ENCODE peak calls at places on chromosomes 2 and 18, in four cellular contexts. T is HepG2, S is GM12878, X is K562. B is an unnamed sample.

GRCh38 chr2:155368934-155369333 is 670.4 kb downstream of the KCNJ3 start:
- DNase-seq in T (peak; percentile 12), S (no peak), X (no peak), B (peak; percentile 19)

GRCh38 chr18:5276947-5277346 is 18.6 kb downstream of the ZBTB14 start:
- DNase-seq in T (no peak), S (no peak), X (no peak), B (no peak)

GRCh38 chr2:2328847-2329246 is 2.2 kb downstream of the MYT1L start:
- DNase-seq in T (peak; percentile 7), S (no peak), X (peak; percentile 10), B (no peak)

GRCh38 chr2:108607706-108608301 is 73.5 kb downstream of the LIMS1 start:
- DNase-seq in T (peak; percentile 42), S (no peak), X (peak; percentile 46), B (no peak)

GRCh38 chr2:203535078-203535783 is at the start of gene RAPH1:
- DNase-seq in T (peak; percentile 75), S (no peak), X (peak; percentile 81), B (peak; percentile 88)

GRCh38 chr2:170596576-170596975 is 118.6 kb upstream of the SP5 start:
- DNase-seq in T (no peak), S (no peak), X (no peak), B (no peak)

GRCh38 chr2:1886405-1886992 is 142.2 kb upstream of the PXDN start:
- DNase-seq in T (peak; percentile 58), S (no peak), X (peak; percentile 56), B (peak; percentile 81)

GRCh38 chr2:150097891-150098595 is 389.4 kb downstream of the RND3 start:
- DNase-seq in T (no peak), S (no peak), X (no peak), B (no peak)

GRCh38 chr2:149767516-149767974 is 180.0 kb upstream of the MMADHC start:
- DNase-seq in T (no peak), S (no peak), X (no peak), B (peak; percentile 61)

GRCh38 chr2:240293865-240294461 is 141.5 kb upstream of the GPC1 start:
- DNase-seq in T (no peak), S (no peak), X (no peak), B (no peak)

GRCh38 chr18:75475228-75475627 is 47.7 kb upstream of the SMIM21 start:
- DNase-seq in T (no peak), S (no peak), X (no peak), B (no peak)

GRCh38 chr2:119126650-119127049 is 31.9 kb downstream of the C1QL2 start:
- DNase-seq in T (peak; percentile 26), S (no peak), X (peak; percentile 87), B (peak; percentile 34)

GRCh38 chr2:23776021-23776420 is 150.9 kb downstream of the ATAD2B start:
- DNase-seq in T (no peak), S (no peak), X (no peak), B (no peak)

GRCh38 chr2:28427741-28428412 is 35.2 kb downstream of the FOSL2 start:
- DNase-seq in T (no peak), S (no peak), X (no peak), B (no peak)

GRCh38 chr2:20524412-20525040 is 77.7 kb downstream of the RHOB start:
- DNase-seq in T (no peak), S (no peak), X (peak; percentile 55), B (no peak)

GRCh38 chr2:54899576-54900200 is 150.6 kb downstream of the RTN4 start:
- DNase-seq in T (peak; percentile 55), S (peak; percentile 4), X (no peak), B (peak; percentile 58)

GRCh38 chr2:53500181-53500580 is 267.4 kb upstream of the CHAC2 start:
- DNase-seq in T (no peak), S (no peak), X (no peak), B (no peak)

GRCh38 chr2:63054812-63055509 is 4.3 kb downstream of the OTX1 start:
- DNase-seq in T (no peak), S (no peak), X (no peak), B (no peak)

GRCh38 chr18:55534547-55534946 is 53.4 kb downstream of the TCF4 start:
- DNase-seq in T (no peak), S (no peak), X (no peak), B (no peak)

GRCh38 chr18:59616501-59616900 is 80.7 kb downstream of the CCBE1 start:
- DNase-seq in T (no peak), S (no peak), X (no peak), B (no peak)

GRCh38 chr2:134207589-134208209 is 46.2 kb upstream of the MGAT5 start:
- DNase-seq in T (peak; percentile 48), S (no peak), X (peak; percentile 49), B (peak; percentile 51)

GRCh38 chr2:120942658-120943057 is 207.0 kb downstream of the GLI2 start:
- DNase-seq in T (no peak), S (no peak), X (no peak), B (peak; percentile 40)

GRCh38 chr18:68215931-68216330 is 499.0 kb downstream of the TMX3 start:
- DNase-seq in T (no peak), S (no peak), X (no peak), B (no peak)

GRCh38 chr2:85534875-85535274 is 4.1 kb upstream of the MAT2A start:
- DNase-seq in T (no peak), S (no peak), X (no peak), B (no peak)

GRCh38 chr2:65613968-65614555 is 181.7 kb upstream of the SPRED2 start:
- DNase-seq in T (no peak), S (no peak), X (no peak), B (no peak)

GRCh38 chr2:42856106-42856860 is 63.9 kb upstream of the HAAO start:
- DNase-seq in T (no peak), S (no peak), X (no peak), B (no peak)

GRCh38 chr2:191496838-191497237 is 181.1 kb upstream of the NABP1 start:
- DNase-seq in T (no peak), S (no peak), X (no peak), B (no peak)

GRCh38 chr2:190443778-190444481 is 35.8 kb downstream of the MFSD6 start:
- DNase-seq in T (no peak), S (no peak), X (no peak), B (no peak)
- TF ChIP-seq CHD2 in T (no peak), S (no peak), X (no peak), B (no peak)

GRCh38 chr2:69124327-69124726 is 111.3 kb downstream of the ANTXR1 start:
- DNase-seq in T (no peak), S (no peak), X (no peak), B (no peak)

GRCh38 chr2:69125816-69126215 is 112.8 kb downstream of the ANTXR1 start:
- DNase-seq in T (no peak), S (no peak), X (no peak), B (no peak)

GRCh38 chr2:69122271-69122670 is 109.3 kb downstream of the ANTXR1 start:
- DNase-seq in T (no peak), S (no peak), X (no peak), B (no peak)

GRCh38 chr2:69123182-69123581 is 110.2 kb downstream of the ANTXR1 start:
- DNase-seq in T (no peak), S (no peak), X (no peak), B (no peak)

GRCh38 chr2:69126341-69126740 is 113.4 kb downstream of the ANTXR1 start:
- DNase-seq in T (no peak), S (no peak), X (no peak), B (no peak)
- TF ChIP-seq CHD4 in T (no peak), S (no peak), X (no peak), B (no peak)

GRCh38 chr2:7525746-7526145 is 608.5 kb downstream of the RNF144A start:
- DNase-seq in T (no peak), S (no peak), X (no peak), B (no peak)

GRCh38 chr2:7524211-7524594 is 607.0 kb downstream of the RNF144A start:
- DNase-seq in T (no peak), S (no peak), X (no peak), B (no peak)

GRCh38 chr2:7527165-7527722 is 610.0 kb downstream of the RNF144A start:
- DNase-seq in T (no peak), S (no peak), X (no peak), B (no peak)

GRCh38 chr2:7530001-7530400 is 612.8 kb downstream of the RNF144A start:
- DNase-seq in T (no peak), S (no peak), X (no peak), B (no peak)
- TF ChIP-seq BHLHE40 in T (no peak), S (no peak), X (no peak), B (no peak)

GRCh38 chr2:83826601-83827000 is 632.5 kb downstream of the SUCLG1 start:
- DNase-seq in T (no peak), S (no peak), X (no peak), B (no peak)
- TF ChIP-seq CHD2 in T (no peak), S (no peak), X (no peak), B (no peak)

GRCh38 chr2:212153923-212154322 is 384.7 kb downstream of the ERBB4 start:
- DNase-seq in T (no peak), S (no peak), X (no peak), B (no peak)

GRCh38 chr2:212145111-212145510 is 393.5 kb downstream of the ERBB4 start:
- DNase-seq in T (no peak), S (no peak), X (no peak), B (no peak)

GRCh38 chr2:212142616-212143015 is 396.0 kb downstream of the ERBB4 start:
- DNase-seq in T (no peak), S (no peak), X (no peak), B (no peak)

GRCh38 chr2:212147921-212148513 is 390.6 kb downstream of the ERBB4 start:
- DNase-seq in T (peak; percentile 12), S (no peak), X (no peak), B (no peak)
- TF ChIP-seq CHD4 in T (no peak), S (no peak), X (no peak), B (no peak)

B was measured in A549.